ENCODE peak calls at places on chromosome 15, in seven cellular contexts. J, F, E, T, X, K and G are unnamed samples.

GRCh38 chr15:100253640-100254039 is 88.1 kb downstream of the ADAMTS17 start:
- DNase-seq in F (no peak), J (no peak), X (peak), E (peak), K (no peak), T (no peak), G (no peak)

GRCh38 chr15:40336129-40337122 is 4.3 kb downstream of the CCDC9B start:
- DNase-seq in E (no peak), T (no peak), J (no peak), F (no peak), K (no peak), X (no peak), G (peak)

GRCh38 chr15:61556037-61556648 is 327.0 kb upstream of the RORA start:
- DNase-seq in E (no peak), J (peak), T (no peak), X (no peak), K (no peak), F (no peak), G (no peak)

GRCh38 chr15:36632196-36632595 is 52.8 kb downstream of the CDIN1 start:
- DNase-seq in F (no peak), E (no peak), T (no peak), K (no peak), X (no peak), J (peak), G (no peak)

GRCh38 chr15:90868261-90868689 is at the start of gene FURIN:
- DNase-seq in X (no peak), E (no peak), T (no peak), K (no peak), F (no peak), J (no peak), G (no peak)

GRCh38 chr15:84905016-84905916 is 20.8 kb downstream of the SLC28A1 start:
- DNase-seq in F (no peak), X (no peak), K (no peak), T (no peak), E (no peak), J (no peak), G (no peak)

GRCh38 chr15:39313881-39314280 is 267.0 kb upstream of the THBS1 start:
- DNase-seq in J (no peak), K (no peak), F (no peak), T (no peak), X (no peak), E (no peak), G (no peak)

GRCh38 chr15:77004189-77004588 is 9.3 kb downstream of the PSTPIP1 start:
- DNase-seq in E (peak), X (no peak), K (peak), F (no peak), J (no peak), T (peak), G (no peak)

GRCh38 chr15:96764501-96764900 is 434.0 kb downstream of the NR2F2 start:
- DNase-seq in K (no peak), T (no peak), E (no peak), J (no peak), F (no peak), X (no peak), G (peak)

GRCh38 chr15:53498996-53499395 is 260.5 kb downstream of the WDR72 start:
- DNase-seq in J (no peak), T (no peak), K (no peak), E (no peak), X (no peak), F (no peak), G (no peak)

GRCh38 chr15:51281368-51281967 is 56.9 kb downstream of the CYP19A1 start:
- DNase-seq in X (peak), E (peak), K (peak), F (no peak), T (peak), J (peak), G (peak)

GRCh38 chr15:94747510-94747909 is 516.1 kb downstream of the MCTP2 start:
- DNase-seq in E (no peak), X (no peak), J (no peak), F (no peak), T (no peak), K (no peak), G (no peak)

GRCh38 chr15:70031680-70032079 is 66.0 kb downstream of the TLE3 start:
- DNase-seq in J (no peak), X (no peak), T (no peak), E (no peak), K (no peak), F (no peak), G (no peak)

GRCh38 chr15:57611119-57611518 is 19.4 kb downstream of the MYZAP start:
- DNase-seq in T (no peak), F (no peak), J (no peak), E (no peak), X (no peak), K (no peak), G (no peak)

GRCh38 chr15:99122831-99123705 is 18.2 kb downstream of the SYNM start:
- DNase-seq in E (no peak), X (no peak), T (no peak), J (no peak), F (no peak), K (no peak), G (no peak)
- H3K4me3 ChIP-seq in E (no peak), X (no peak), T (peak), J (peak), F (peak), K (peak), G (no peak)

GRCh38 chr15:59997070-59997701 is 6.9 kb upstream of the FOXB1 start:
- DNase-seq in X (no peak), K (no peak), E (no peak), F (no peak), J (peak), T (no peak), G (peak)
- H3K4me3 ChIP-seq in X (no peak), K (no peak), E (no peak), F (no peak), J (no peak), T (peak), G (peak)

DNA sequence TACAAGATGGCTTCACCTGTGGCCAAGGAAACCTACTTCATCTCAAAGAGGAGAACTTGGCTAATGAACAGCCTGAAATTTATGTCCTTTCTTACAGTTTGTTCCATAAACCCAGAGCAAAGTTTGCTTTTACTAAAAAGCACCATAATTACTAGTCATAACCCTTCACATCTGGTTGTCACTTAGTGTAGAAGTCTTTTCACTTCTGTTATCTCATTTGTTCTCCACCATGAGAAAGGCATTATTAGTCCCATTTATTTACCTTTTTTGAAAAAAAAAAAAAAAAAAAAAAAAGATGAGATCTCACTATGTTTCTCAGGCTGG is 76.2 kb upstream of the RNU6-1 start:
- DNase-seq in K (no peak), T (no peak), J (no peak), X (no peak), E (no peak), F (no peak), G (no peak)
- H3K4me3 ChIP-seq in K (no peak), T (no peak), J (no peak), X (no peak), E (no peak), F (no peak), G (no peak)

GRCh38 chr15:41714291-41714690 is 54.1 kb downstream of the MGA start:
- DNase-seq in F (no peak), J (no peak), K (no peak), E (no peak), T (no peak), X (no peak), G (no peak)
- H3K4me3 ChIP-seq in F (no peak), J (no peak), K (no peak), E (no peak), T (no peak), X (no peak), G (no peak)

DNA sequence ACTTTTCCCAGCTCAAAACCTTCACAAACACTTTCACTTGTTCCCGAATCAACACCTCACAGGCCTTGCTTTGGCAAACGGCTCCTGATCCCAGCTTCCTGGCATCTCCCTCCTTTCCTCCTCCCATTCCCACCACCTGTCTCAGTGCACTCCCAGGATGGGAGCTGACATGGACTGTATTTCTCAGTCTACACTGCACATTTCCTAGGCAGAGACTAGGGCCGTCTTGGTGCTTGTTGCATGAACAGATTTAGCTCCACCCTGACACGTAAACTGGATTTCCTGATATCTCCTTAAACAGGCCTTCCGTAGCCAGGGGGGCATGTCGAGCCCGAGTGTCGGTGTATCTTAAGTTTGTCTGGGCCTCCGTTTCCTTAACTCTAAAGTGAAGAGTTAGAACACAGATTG is 790 bp upstream of the WHAMM start:
- DNase-seq in E (no peak), T (no peak), X (no peak), J (no peak), K (no peak), F (no peak), G (no peak)
- H3K4me3 ChIP-seq in E (no peak), T (peak), X (no peak), J (no peak), K (no peak), F (no peak), G (no peak)

GRCh38 chr15:74511583-74511982 is 29.4 kb upstream of the ARID3B start:
- DNase-seq in J (no peak), E (no peak), K (no peak), X (no peak), T (no peak), F (no peak), G (no peak)
- H3K4me3 ChIP-seq in J (no peak), E (no peak), K (no peak), X (no peak), T (no peak), F (no peak), G (no peak)

GRCh38 chr15:29102911-29103824 is 166.5 kb downstream of the NSMCE3 start:
- DNase-seq in J (no peak), K (no peak), E (no peak), X (no peak), F (no peak), T (peak), G (no peak)
- H3K4me3 ChIP-seq in J (no peak), K (peak), E (no peak), X (peak), F (peak), T (peak), G (peak)

GRCh38 chr15:56049577-56049976 is 56.2 kb upstream of the NEDD4 start:
- DNase-seq in K (no peak), F (no peak), X (no peak), E (no peak), T (no peak), J (no peak), G (no peak)
- H3K4me3 ChIP-seq in K (no peak), F (no peak), X (no peak), E (no peak), T (no peak), J (no peak), G (no peak)

DNA sequence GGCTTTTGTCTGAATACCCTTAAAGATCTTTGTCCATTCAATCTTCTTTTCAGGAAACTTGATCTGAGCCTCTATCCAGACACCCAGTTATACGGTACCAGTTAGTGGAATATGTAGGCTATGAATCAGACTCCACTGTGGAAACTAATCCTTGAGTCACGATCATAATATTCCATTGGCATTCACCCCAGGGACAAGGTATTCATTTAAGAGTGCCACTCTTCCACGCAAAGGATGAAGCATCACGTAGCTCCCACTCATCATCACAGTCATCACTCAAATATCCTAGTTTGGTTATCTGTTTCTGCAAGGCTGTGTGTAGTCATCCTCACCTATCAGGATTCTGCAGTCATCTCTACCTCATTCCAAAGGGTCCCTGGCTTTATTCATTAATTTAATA is 85.6 kb downstream of the NEDD4 start:
- DNase-seq in K (no peak), J (peak), E (no peak), T (no peak), X (no peak), F (peak), G (no peak)
- H3K4me3 ChIP-seq in K (no peak), J (no peak), E (no peak), T (no peak), X (no peak), F (no peak), G (no peak)